ENCODE peak calls at places on chromosomes 2 and 18, in five cellular contexts. O is astrocyte of the spinal cord, J is upper lobe of right lung, H is AG09309, Q is OCI-LY7. V is an unnamed sample.

GRCh38 chr2:36359006-36359580 is 3.5 kb downstream of the CRIM1 start:
- DNase-seq in O (no peak), J (no peak), H (no peak), Q (peak; percentile 38), V (no peak)

GRCh38 chr2:96146881-96147592 is 1.8 kb upstream of the DUSP2 start:
- DNase-seq in O (no peak), J (peak; percentile 56), H (no peak), Q (no peak), V (no peak)

GRCh38 chr2:170641961-170642360 is 73.2 kb upstream of the SP5 start:
- DNase-seq in O (no peak), J (no peak), H (no peak), Q (no peak), V (no peak)

GRCh38 chr2:27174638-27175037 is 25.8 kb downstream of the TCF23 start:
- DNase-seq in O (no peak), J (no peak), H (no peak), Q (peak; percentile 53), V (no peak)

GRCh38 chr18:10078053-10078452 is 164.2 kb downstream of the VAPA start:
- DNase-seq in O (no peak), J (no peak), H (no peak), Q (no peak), V (no peak)

GRCh38 chr2:234211797-234212196 is 161.3 kb downstream of the SPP2 start:
- DNase-seq in O (peak; percentile 55), J (no peak), H (no peak), Q (no peak), V (no peak)

GRCh38 chr2:69490486-69490885 is 53.3 kb upstream of the NFU1 start:
- DNase-seq in O (no peak), J (no peak), H (no peak), Q (no peak), V (no peak)

GRCh38 chr2:236169741-236170654 is 1.8 kb upstream of the GBX2 start:
- DNase-seq in O (no peak), J (peak; percentile 46), H (no peak), Q (no peak), V (no peak)

GRCh38 chr18:79542876-79543750 is 136.5 kb upstream of the CTDP1 start:
- DNase-seq in O (no peak), J (peak; percentile 55), H (no peak), Q (no peak), V (no peak)

GRCh38 chr2:83162421-83162820 is 1296.7 kb downstream of the SUCLG1 start:
- DNase-seq in O (no peak), J (no peak), H (no peak), Q (no peak), V (no peak)

GRCh38 chr2:239532859-239533258 is 132.0 kb upstream of the HDAC4 start:
- DNase-seq in O (no peak), J (peak; percentile 37), H (no peak), Q (no peak), V (no peak)

GRCh38 chr2:64362562-64363026 is 91.4 kb upstream of the LGALSL start:
- DNase-seq in O (no peak), J (no peak), H (no peak), Q (no peak), V (no peak)

GRCh38 chr2:146317959-146318358 is 1526.9 kb upstream of the ACVR2A start:
- DNase-seq in O (peak; percentile 81), J (no peak), H (peak; percentile 88), Q (no peak), V (peak; percentile 63)

GRCh38 chr2:29485631-29486030 is 370.4 kb downstream of the CLIP4 start:
- DNase-seq in O (no peak), J (no peak), H (no peak), Q (no peak), V (no peak)

GRCh38 chr2:127632592-127633489 is 13.1 kb upstream of the GPR17 start:
- DNase-seq in O (no peak), J (no peak), H (no peak), Q (peak; percentile 13), V (no peak)

GRCh38 chr2:100621371-100621910 is 58.6 kb downstream of the PDCL3 start:
- DNase-seq in O (no peak), J (no peak), H (no peak), Q (no peak), V (no peak)

GRCh38 chr2:95389256-95390119 is 13.0 kb upstream of the FAHD2A start:
- DNase-seq in O (peak; percentile 56), J (peak; percentile 82), H (peak; percentile 5), Q (peak; percentile 51), V (peak; percentile 20)

GRCh38 chr2:160199683-160200389 is at the start of gene ITGB6:
- DNase-seq in O (no peak), J (no peak), H (no peak), Q (no peak), V (no peak)

GRCh38 chr2:127623388-127624320 is 22.3 kb upstream of the GPR17 start:
- DNase-seq in O (peak; percentile 33), J (peak; percentile 58), H (no peak), Q (no peak), V (no peak)

GRCh38 chr18:3819933-3820332 is 370.0 kb downstream of the TGIF1 start:
- DNase-seq in O (no peak), J (no peak), H (no peak), Q (no peak), V (no peak)

GRCh38 chr18:13558132-13558531 is 168.2 kb downstream of the FAM210A start:
- DNase-seq in O (peak; percentile 33), J (no peak), H (no peak), Q (peak; percentile 84), V (no peak)

GRCh38 chr2:134582547-134582899 is 136.3 kb downstream of the TMEM163 start:
- DNase-seq in O (no peak), J (no peak), H (no peak), Q (no peak), V (no peak)

GRCh38 chr2:229409751-229410181 is 138.7 kb upstream of the PID1 start:
- DNase-seq in O (no peak), J (no peak), H (no peak), Q (no peak), V (no peak)

GRCh38 chr18:63479826-63480225 is 3.1 kb downstream of the SERPINB5 start:
- DNase-seq in O (no peak), J (no peak), H (no peak), Q (no peak), V (no peak)

GRCh38 chr2:102049756-102050443 is 58.1 kb downstream of the IL1R2 start:
- DNase-seq in O (no peak), J (no peak), H (no peak), Q (no peak), V (no peak)

GRCh38 chr2:134862069-134862468 is 23.7 kb downstream of the ACMSD start:
- DNase-seq in O (no peak), J (no peak), H (no peak), Q (no peak), V (no peak)

GRCh38 chr18:78506031-78506461 is 473.6 kb upstream of the SALL3 start:
- DNase-seq in O (no peak), J (no peak), H (no peak), Q (no peak), V (no peak)

GRCh38 chr2:166539340-166540162 is 45.5 kb upstream of the SCN7A start:
- DNase-seq in O (peak; percentile 74), J (no peak), H (peak; percentile 20), Q (peak; percentile 52), V (peak; percentile 65)

GRCh38 chr2:69255760-69256159 is 131.3 kb downstream of the GFPT1 start:
- DNase-seq in O (no peak), J (no peak), H (no peak), Q (no peak), V (no peak)

GRCh38 chr18:48922801-48923730 is 27.7 kb downstream of the SMAD7 start:
- DNase-seq in O (peak; percentile 94), J (peak; percentile 79), H (peak; percentile 85), Q (no peak), V (no peak)

GRCh38 chr2:238103465-238104070 is 3.4 kb downstream of the ESPNL start:
- DNase-seq in O (no peak), J (peak; percentile 57), H (no peak), Q (no peak), V (no peak)

GRCh38 chr2:19746611-19747309 is 155.0 kb downstream of the TTC32 start:
- DNase-seq in O (peak; percentile 36), J (no peak), H (no peak), Q (peak; percentile 17), V (no peak)
- TF ChIP-seq CTCF in O (peak; percentile 45), J (no peak), H (peak; percentile 48), Q (peak; percentile 52), V (peak; percentile 51)

GRCh38 chr2:85662899-85663683 is 4.9 kb downstream of the SFTPB start:
- DNase-seq in O (peak; percentile 89), J (no peak), H (peak; percentile 77), Q (no peak), V (peak; percentile 71)
- H3K4me3 ChIP-seq in O (no peak overlapping the region), J (peak overlapping the region; percentile 47), H (no peak overlapping the region), Q (no peak overlapping the region), V (no peak overlapping the region)

DNA sequence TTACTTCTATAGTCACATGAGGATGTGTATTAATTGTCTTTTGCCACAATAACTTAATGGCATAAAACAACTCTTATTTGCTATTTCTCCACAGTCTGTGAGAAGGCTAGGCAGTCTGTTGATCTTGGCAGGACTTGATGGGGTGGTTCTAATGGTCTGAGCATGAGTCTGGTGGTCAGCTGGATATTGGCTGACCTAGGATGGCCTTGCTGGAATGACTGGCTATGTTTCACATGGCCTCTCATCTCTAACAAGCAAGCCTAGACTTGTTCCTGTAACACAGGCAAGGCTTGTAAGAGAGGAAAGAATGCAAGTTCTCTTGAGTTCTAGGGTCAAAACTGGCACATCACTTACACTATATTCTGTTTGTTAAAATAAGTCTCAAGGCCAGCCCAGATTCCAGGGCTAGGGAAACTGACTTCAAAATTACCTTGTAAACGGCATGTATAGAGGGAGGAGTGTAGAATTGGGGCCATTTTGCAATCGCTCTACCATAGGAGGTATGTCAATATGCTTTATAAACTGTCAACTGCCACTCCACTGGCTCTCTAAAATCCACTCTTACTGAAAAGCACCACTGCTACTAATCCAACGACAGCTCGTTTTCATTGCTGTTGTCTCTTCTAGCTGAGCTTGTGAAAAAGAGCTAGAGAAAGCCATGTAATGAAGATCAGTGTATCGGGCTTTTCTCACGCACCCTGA is 325.0 kb upstream of the PKDCC start:
- DNase-seq in O (peak; percentile 78), J (no peak), H (no peak), Q (no peak), V (no peak)
- TF ChIP-seq CTCF in O (no peak), J (no peak), H (no peak), Q (no peak), V (no peak)

GRCh38 chr2:9717886-9718451 is 87.2 kb upstream of the YWHAQ start:
- DNase-seq in O (no peak), J (no peak), H (no peak), Q (no peak), V (no peak)

GRCh38 chr2:9721346-9721745 is 90.5 kb upstream of the YWHAQ start:
- DNase-seq in O (no peak), J (no peak), H (no peak), Q (no peak), V (no peak)

GRCh38 chr2:9722451-9722850 is 91.7 kb upstream of the YWHAQ start:
- DNase-seq in O (no peak), J (no peak), H (no peak), Q (no peak), V (no peak)

GRCh38 chr2:9724565-9724964 is 93.8 kb upstream of the YWHAQ start:
- DNase-seq in O (no peak), J (no peak), H (no peak), Q (no peak), V (no peak)

GRCh38 chr2:9720352-9721093 is 89.7 kb upstream of the YWHAQ start:
- DNase-seq in O (no peak), J (no peak), H (no peak), Q (peak; percentile 58), V (no peak)
- H3K4me3 ChIP-seq in O (no peak overlapping the region), J (no peak overlapping the region), H (no peak overlapping the region), Q (no peak overlapping the region), V (no peak overlapping the region)

GRCh38 chr2:168246483-168247340 is 683 bp downstream of the STK39 start:
- DNase-seq in O (peak; percentile 70), J (peak; percentile 91), H (no peak), Q (peak; percentile 83), V (no peak)
- TF ChIP-seq CTCF in O (peak; percentile 46), J (peak; percentile 30), H (peak; percentile 36), Q (peak; percentile 62), V (peak; percentile 42)